ENCODE peak calls at places on chromosomes 5 and 9, in eight cellular contexts. X is hepatocyte; I is fibroblast of pulmonary artery; H is activated CD4-positive, alpha-beta memory T cell treated with anti-CD3 and anti-CD28 coated beads, Interleukin-2, amount 10 ng/mL, durations not matched to agents 7 days and 5 days; Z is stimulated activated CD4-positive, alpha-beta T cell treated with anti-CD3 and anti-CD28 coated beads, Interleukin-2, amount 100 ng/mL, for 48 hours; O is activated T-cell treated with anti-CD3 and anti-CD28 coated beads for 1 hour; K is NCI-H748 treated with DMSO at 0.1 percent for 48 hours; T is SIG-M5. C is an unnamed sample.

GRCh38 chr9:124218438-124219289 is 39.1 kb upstream of the NEK6 start:
- DNase-seq in X (peak; percentile 62), I (peak; percentile 42), H (peak; percentile 61), Z (no peak), O (no peak), K (no peak), T (peak; percentile 73), C (peak; percentile 62)

GRCh38 chr5:177089146-177089545 is 2.4 kb downstream of the FGFR4 start:
- DNase-seq in X (no peak), I (peak; percentile 57), H (no peak), Z (no peak), O (no peak), K (no peak), T (no peak), C (no peak)

GRCh38 chr5:171592741-171593140 is 173.3 kb downstream of the FGF18 start:
- DNase-seq in X (no peak), I (no peak), H (no peak), Z (no peak), O (no peak), K (no peak), T (no peak), C (no peak)

GRCh38 chr9:92590386-92590785 is 54.6 kb upstream of the ECM2 start:
- DNase-seq in X (peak; percentile 35), I (peak; percentile 83), H (no peak), Z (no peak), O (no peak), K (no peak), T (no peak), C (no peak)

GRCh38 chr9:93100265-93100636 is 4.2 kb downstream of the CARD19 start:
- DNase-seq in X (no peak), I (no peak), H (no peak), Z (no peak), O (no peak), K (no peak), T (no peak), C (no peak)

GRCh38 chr9:133403766-133404439 is 13.9 kb downstream of the REXO4 start:
- DNase-seq in X (peak; percentile 49), I (peak; percentile 24), H (peak; percentile 67), Z (peak; percentile 55), O (peak; percentile 55), K (peak; percentile 47), T (no peak), C (peak; percentile 78)

GRCh38 chr5:151020304-151021031 is at the start of gene GPX3:
- DNase-seq in X (peak; percentile 84), I (peak; percentile 47), H (no peak), Z (no peak), O (peak; percentile 24), K (peak; percentile 31), T (no peak), C (no peak)

GRCh38 chr9:34717996-34718614 is 8.2 kb upstream of the CCL21 start:
- DNase-seq in X (no peak), I (no peak), H (no peak), Z (no peak), O (no peak), K (no peak), T (no peak), C (no peak)

GRCh38 chr9:92626484-92626883 is 43.4 kb downstream of the IPPK start:
- DNase-seq in X (no peak), I (no peak), H (no peak), Z (no peak), O (no peak), K (no peak), T (no peak), C (no peak)

GRCh38 chr5:51604324-51604723 is 221.1 kb downstream of the ISL1 start:
- DNase-seq in X (no peak), I (no peak), H (no peak), Z (no peak), O (no peak), K (no peak), T (no peak), C (no peak)

GRCh38 chr5:122292357-122292756 is 19.7 kb upstream of the SNCAIP start:
- DNase-seq in X (no peak), I (no peak), H (no peak), Z (no peak), O (no peak), K (no peak), T (no peak), C (no peak)

GRCh38 chr9:92308893-92309292 is 15.4 kb upstream of the IARS1 start:
- DNase-seq in X (peak; percentile 7), I (peak; percentile 64), H (no peak), Z (no peak), O (no peak), K (no peak), T (no peak), C (no peak)

GRCh38 chr9:133680250-133680975 is 44.2 kb downstream of the DBH start:
- DNase-seq in X (no peak), I (no peak), H (no peak), Z (no peak), O (no peak), K (no peak), T (no peak), C (no peak)

GRCh38 chr9:115391166-115391825 is 273.3 kb upstream of the TNC start:
- DNase-seq in X (no peak), I (no peak), H (no peak), Z (no peak), O (no peak), K (no peak), T (no peak), C (no peak)

GRCh38 chr9:116800885-116801284 is 113.8 kb downstream of the TRIM32 start:
- DNase-seq in X (no peak), I (peak; percentile 17), H (no peak), Z (no peak), O (no peak), K (no peak), T (no peak), C (no peak)

GRCh38 chr5:159419567-159419966 is 89.3 kb upstream of the IL12B start:
- DNase-seq in X (no peak), I (no peak), H (no peak), Z (no peak), O (no peak), K (no peak), T (no peak), C (peak; percentile 37)

GRCh38 chr5:123035320-123035949 is 1.1 kb downstream of the PPIC start:
- DNase-seq in X (peak; percentile 77), I (peak; percentile 29), H (peak; percentile 20), Z (no peak), O (no peak), K (peak; percentile 55), T (no peak), C (peak; percentile 72)

GRCh38 chr5:74953961-74954720 is 88.0 kb upstream of the FAM169A start:
- DNase-seq in X (peak; percentile 24), I (peak; percentile 20), H (no peak), Z (no peak), O (no peak), K (no peak), T (no peak), C (peak; percentile 51)

GRCh38 chr9:37675661-37676060 is 24.9 kb downstream of the FRMPD1 start:
- DNase-seq in X (no peak), I (no peak), H (no peak), Z (no peak), O (no peak), K (peak; percentile 30), T (no peak), C (no peak)

GRCh38 chr9:99127372-99128132 is 22.6 kb downstream of the TGFBR1 start:
- DNase-seq in X (no peak), I (peak; percentile 50), H (no peak), Z (no peak), O (no peak), K (no peak), T (no peak), C (no peak)

C was measured in Calu3.